ENCODE peak calls at places on chromosomes 1 and 21, in five cellular contexts. K is heart left ventricle, Q is HCT116, M is heart right ventricle, T is thoracic aorta. F is an unnamed sample.
A peak's percentile ranks its signal among the peaks of the same experiment; 100 is the strongest.

GRCh38 chr1:216823731-216824130 is 100.5 kb upstream of the ESRRG start:
- DNase-seq in K (no peak), Q (no peak), M (no peak), T (no peak), F (no peak)

GRCh38 chr21:15208787-15209186 is 144.0 kb upstream of the NRIP1 start:
- DNase-seq in K (no peak), Q (no peak), M (no peak), T (no peak), F (no peak)

GRCh38 chr1:147815503-147815902 is 55.1 kb upstream of the GJA5 start:
- DNase-seq in K (no peak), Q (no peak), M (no peak), T (no peak), F (no peak)

GRCh38 chr1:18560692-18561091 is 70.0 kb upstream of the PAX7 start:
- DNase-seq in K (no peak), Q (no peak), M (no peak), T (no peak), F (peak; percentile 11)

GRCh38 chr1:8409107-8409506 is 91.2 kb downstream of the SLC45A1 start:
- DNase-seq in K (no peak), Q (no peak), M (peak; percentile 44), T (no peak), F (no peak)

GRCh38 chr1:31633117-31633516 is 11.6 kb downstream of the PEF1 start:
- DNase-seq in K (no peak), Q (no peak), M (no peak), T (no peak), F (no peak)

GRCh38 chr1:218983848-218984247 is 189.8 kb upstream of the LYPLAL1 start:
- DNase-seq in K (no peak), Q (no peak), M (no peak), T (no peak), F (no peak)

GRCh38 chr1:35561297-35561971 is 3.8 kb downstream of the NCDN start:
- DNase-seq in K (no peak), Q (no peak), M (no peak), T (no peak), F (no peak)

GRCh38 chr1:43969416-43969745 is 429 bp upstream of the DPH2 start:
- DNase-seq in K (no peak), Q (no peak), M (no peak), T (no peak), F (no peak)

GRCh38 chr1:15303912-15304311 is 56.9 kb downstream of the FHAD1 start:
- DNase-seq in K (no peak), Q (no peak), M (no peak), T (no peak), F (no peak)

GRCh38 chr1:44609412-44609767 is 64.9 kb downstream of the TMEM53 start:
- DNase-seq in K (no peak), Q (peak; percentile 10), M (peak; percentile 48), T (no peak), F (peak; percentile 64)

GRCh38 chr1:66446261-66447001 is 87.5 kb upstream of the SGIP1 start:
- DNase-seq in K (no peak), Q (peak; percentile 74), M (peak; percentile 54), T (no peak), F (peak; percentile 39)

GRCh38 chr1:246587606-246588005 is 21.4 kb downstream of the CNST start:
- DNase-seq in K (no peak), Q (no peak), M (no peak), T (no peak), F (no peak)

GRCh38 chr21:30719401-30719800 is 824 bp upstream of the KRTAP21-3 start:
- DNase-seq in K (no peak), Q (no peak), M (no peak), T (no peak), F (no peak)

GRCh38 chr1:67434491-67434890 is 4.3 kb upstream of the SERBP1 start:
- DNase-seq in K (no peak), Q (no peak), M (no peak), T (no peak), F (no peak)

GRCh38 chr1:214453109-214453722 is 98.2 kb downstream of the PTPN14 start:
- DNase-seq in K (no peak), Q (no peak), M (no peak), T (no peak), F (no peak)

GRCh38 chr1:114956570-114956969 is 73.1 kb upstream of the TSHB start:
- DNase-seq in K (no peak), Q (peak; percentile 21), M (no peak), T (no peak), F (peak; percentile 11)

GRCh38 chr1:204084247-204084772 is 11.4 kb downstream of the SOX13 start:
- DNase-seq in K (no peak), Q (no peak), M (no peak), T (no peak), F (peak; percentile 60)

GRCh38 chr21:40717008-40717407 is 129.9 kb downstream of the DSCAM start:
- DNase-seq in K (no peak), Q (no peak), M (no peak), T (no peak), F (no peak)

GRCh38 chr1:204891860-204892259 is 21.2 kb downstream of the NFASC start:
- DNase-seq in K (no peak), Q (no peak), M (no peak), T (no peak), F (no peak)

GRCh38 chr1:62012821-62013220 is 181.8 kb upstream of the L1TD1 start:
- DNase-seq in K (no peak), Q (no peak), M (peak; percentile 13), T (no peak), F (no peak)

GRCh38 chr1:38539931-38540330 is 319.6 kb downstream of the RRAGC start:
- DNase-seq in K (no peak), Q (no peak), M (no peak), T (no peak), F (no peak)

GRCh38 chr1:231124746-231125145 is 37.1 kb upstream of the TRIM67 start:
- DNase-seq in K (no peak), Q (no peak), M (no peak), T (no peak), F (no peak)

GRCh38 chr1:94325379-94326302 is 88.3 kb upstream of the ARHGAP29 start:
- DNase-seq in K (no peak), Q (peak; percentile 92), M (peak; percentile 59), T (no peak), F (no peak)

GRCh38 chr1:112337028-112337531 is 58.9 kb upstream of the CTTNBP2NL start:
- DNase-seq in K (no peak), Q (peak; percentile 51), M (peak; percentile 36), T (no peak), F (peak; percentile 29)

GRCh38 chr1:46557403-46557802 is 6.0 kb upstream of the KNCN start:
- DNase-seq in K (no peak), Q (no peak), M (no peak), T (no peak), F (no peak)

DNA sequence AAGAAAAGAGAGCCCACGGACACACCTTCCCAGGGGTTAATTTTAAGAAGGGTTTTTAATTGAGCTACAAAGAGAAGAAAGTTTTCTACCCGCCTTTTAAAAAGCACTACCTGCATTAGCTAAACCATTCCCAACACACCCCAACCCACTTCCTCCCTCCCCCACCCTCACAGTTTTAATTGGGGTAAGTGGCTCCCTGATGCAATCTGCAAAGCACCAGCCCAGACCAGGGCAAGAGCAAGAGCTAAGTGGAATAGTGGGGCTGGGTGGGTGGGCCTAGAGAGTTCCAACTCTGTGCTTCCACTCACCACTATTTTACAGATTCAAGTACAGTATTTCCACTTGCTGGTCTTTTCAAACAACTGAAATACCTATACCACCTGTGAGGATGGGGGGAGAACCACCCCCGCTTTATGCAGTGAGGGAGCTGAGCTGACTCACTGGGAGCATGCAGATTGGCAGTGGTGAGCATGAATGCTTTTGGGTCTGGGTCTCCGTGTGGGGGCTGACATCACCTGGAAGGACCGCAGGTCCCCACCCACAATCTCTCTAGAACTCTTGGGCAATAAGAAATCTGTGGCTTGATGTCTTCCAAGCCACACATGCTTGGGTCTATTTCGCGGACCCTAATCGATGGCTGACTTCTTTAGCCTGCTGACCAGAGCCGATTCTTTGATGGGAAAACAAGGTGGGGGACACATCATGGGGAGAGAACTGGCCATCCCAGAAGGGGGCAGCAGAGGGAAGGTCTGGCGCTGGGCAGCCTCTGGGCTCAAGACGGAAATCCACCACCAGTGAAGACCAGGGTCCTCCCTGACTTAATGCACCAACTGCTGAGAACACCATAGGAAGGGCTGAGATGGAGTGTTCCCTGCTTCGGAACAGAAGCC is 95.5 kb downstream of the SSBP3 start:
- DNase-seq in K (peak; percentile 64), Q (peak; percentile 4), M (peak; percentile 68), T (no peak), F (peak; percentile 55)
- TF ChIP-seq CTCF in K (peak; percentile 66), Q (peak; percentile 66), M (peak; percentile 68), T (no peak), F (peak; percentile 44)

GRCh38 chr21:27408826-27409225 is 441.9 kb upstream of the ADAMTS5 start:
- DNase-seq in K (no peak), Q (no peak), M (no peak), T (no peak), F (no peak)

GRCh38 chr21:27407296-27407695 is 440.4 kb upstream of the ADAMTS5 start:
- DNase-seq in K (no peak), Q (no peak), M (no peak), T (no peak), F (no peak)

GRCh38 chr21:27403011-27403410 is 436.1 kb upstream of the ADAMTS5 start:
- DNase-seq in K (no peak), Q (no peak), M (no peak), T (no peak), F (no peak)

DNA sequence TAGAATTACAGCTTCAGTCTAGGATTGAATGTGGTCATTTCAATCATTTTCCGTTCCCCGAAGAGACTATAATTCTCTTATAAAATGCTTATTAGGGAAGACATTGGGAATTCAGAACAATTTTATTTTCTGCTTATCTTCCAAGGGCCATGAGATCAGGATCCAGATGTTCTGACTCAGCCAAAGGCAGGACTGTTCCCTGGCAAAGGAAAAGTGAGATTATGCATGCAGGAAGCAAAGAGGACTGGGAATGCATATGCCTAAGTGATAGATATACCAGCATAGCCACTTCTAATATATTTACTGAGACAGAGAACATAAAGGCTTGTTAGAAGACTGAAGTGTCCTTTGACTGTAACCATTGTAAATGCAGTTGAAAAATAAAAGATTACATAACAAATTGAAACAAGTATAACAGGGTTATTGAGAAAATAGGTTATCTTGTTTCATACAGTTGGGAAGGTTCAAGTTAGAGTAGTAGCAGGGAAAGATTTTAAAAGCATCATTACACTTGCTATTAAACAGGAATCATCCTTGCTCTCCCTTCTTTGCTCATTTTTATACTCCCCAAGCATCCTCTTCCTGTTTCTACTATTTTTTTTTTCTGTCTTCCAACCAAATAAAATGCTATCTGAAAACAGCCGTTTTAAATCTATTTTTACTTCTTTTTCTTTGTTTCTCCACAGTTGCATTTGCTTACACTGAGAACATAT is 439.6 kb upstream of the ADAMTS5 start:
- DNase-seq in K (no peak), Q (no peak), M (no peak), T (no peak), F (no peak)
- H3K9me3 ChIP-seq in K (no peaks in the 10 kb centered on the region), Q (peaks cover 44% of the 10 kb centered on the region), M (no peaks in the 10 kb centered on the region), T (no peaks in the 10 kb centered on the region), F (no peaks in the 10 kb centered on the region)

GRCh38 chr1:208247696-208248095 is 3.5 kb upstream of the PLXNA2 start:
- DNase-seq in K (no peak), Q (no peak), M (no peak), T (no peak), F (no peak)
- TF ChIP-seq CTCF in K (no peak), Q (no peak), M (no peak), T (no peak), F (no peak)

DNA sequence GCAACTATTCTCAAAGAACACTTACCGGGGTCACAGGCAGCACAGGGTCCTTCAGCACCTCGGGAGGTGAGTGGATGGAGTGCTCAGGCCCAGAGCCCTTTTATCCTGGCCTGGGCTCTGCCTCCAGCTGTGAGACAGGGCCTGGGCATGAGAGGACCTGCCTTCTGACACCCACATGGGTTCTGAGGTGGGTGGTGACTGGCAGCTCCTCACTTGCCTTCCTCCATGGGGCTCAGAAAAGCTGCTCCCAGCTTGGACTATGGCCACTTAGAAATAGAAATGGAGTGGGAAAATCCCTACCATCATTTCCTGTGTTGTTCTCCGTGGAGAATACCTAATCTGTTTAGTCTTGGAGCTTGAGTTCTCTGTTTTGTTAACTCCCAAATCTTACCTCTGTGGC is at the start of gene LCE1C:
- DNase-seq in K (no peak), Q (no peak), M (no peak), T (no peak), F (no peak)
- H3K9me3 ChIP-seq in K (no peaks in the 10 kb centered on the region), Q (no peaks in the 10 kb centered on the region), M (no peaks in the 10 kb centered on the region), T (no peaks in the 10 kb centered on the region), F (no peaks in the 10 kb centered on the region)